ENCODE peak calls at places on chromosomes 1 and 21, in eight cellular contexts. One of them, this sample, is unnamed.

GRCh38 chr1:167439301-167439988 is 78.9 kb downstream of the CD247 start:
- DNase-seq in ACHN: no peak
- DNase-seq in T-cell: peak
- DNase-seq in GM10248: no peak
- DNase-seq in NCI-H1092 treated with DMSO at 0.1 percent for 48 hours: peak
- DNase-seq in cardiac septum: no peak
- DNase-seq in dorsolateral prefrontal cortex: peak
- DNase-seq in stimulated activated CD8-positive, alpha-beta memory T cell treated with anti-CD3 and anti-CD28 coated beads, Interleukin-2, amount 100 ng/mL, for 48 hours: no peak
- DNase-seq in this sample: no peak

GRCh38 chr1:107777664-107778047 is 187.3 kb downstream of the VAV3 start:
- DNase-seq in NCI-H1092 treated with DMSO at 0.1 percent for 48 hours: no peak
- DNase-seq in ACHN: no peak
- DNase-seq in cardiac septum: no peak
- DNase-seq in stimulated activated CD8-positive, alpha-beta memory T cell treated with anti-CD3 and anti-CD28 coated beads, Interleukin-2, amount 100 ng/mL, for 48 hours: no peak
- DNase-seq in T-cell: no peak
- DNase-seq in GM10248: no peak
- DNase-seq in dorsolateral prefrontal cortex: no peak
- DNase-seq in this sample: no peak

GRCh38 chr1:43464840-43465693 is 11.3 kb upstream of the HYI start:
- DNase-seq in stimulated activated CD8-positive, alpha-beta memory T cell treated with anti-CD3 and anti-CD28 coated beads, Interleukin-2, amount 100 ng/mL, for 48 hours: no peak
- DNase-seq in cardiac septum: no peak
- DNase-seq in GM10248: no peak
- DNase-seq in T-cell: no peak
- DNase-seq in ACHN: no peak
- DNase-seq in dorsolateral prefrontal cortex: no peak
- DNase-seq in NCI-H1092 treated with DMSO at 0.1 percent for 48 hours: no peak
- DNase-seq in this sample: no peak

GRCh38 chr1:93446837-93447451 is 974 bp upstream of the FNBP1L start:
- DNase-seq in stimulated activated CD8-positive, alpha-beta memory T cell treated with anti-CD3 and anti-CD28 coated beads, Interleukin-2, amount 100 ng/mL, for 48 hours: no peak
- DNase-seq in GM10248: no peak
- DNase-seq in dorsolateral prefrontal cortex: no peak
- DNase-seq in cardiac septum: peak
- DNase-seq in ACHN: peak
- DNase-seq in T-cell: no peak
- DNase-seq in NCI-H1092 treated with DMSO at 0.1 percent for 48 hours: peak
- DNase-seq in this sample: no peak

GRCh38 chr1:7341145-7341900 is 429.8 kb upstream of the VAMP3 start:
- DNase-seq in T-cell: no peak
- DNase-seq in cardiac septum: no peak
- DNase-seq in NCI-H1092 treated with DMSO at 0.1 percent for 48 hours: peak
- DNase-seq in dorsolateral prefrontal cortex: peak
- DNase-seq in GM10248: no peak
- DNase-seq in ACHN: no peak
- DNase-seq in stimulated activated CD8-positive, alpha-beta memory T cell treated with anti-CD3 and anti-CD28 coated beads, Interleukin-2, amount 100 ng/mL, for 48 hours: no peak
- DNase-seq in this sample: no peak

GRCh38 chr1:41158147-41158875 is 83.8 kb downstream of the SCMH1 start:
- DNase-seq in T-cell: no peak
- DNase-seq in NCI-H1092 treated with DMSO at 0.1 percent for 48 hours: no peak
- DNase-seq in dorsolateral prefrontal cortex: no peak
- DNase-seq in ACHN: no peak
- DNase-seq in cardiac septum: no peak
- DNase-seq in stimulated activated CD8-positive, alpha-beta memory T cell treated with anti-CD3 and anti-CD28 coated beads, Interleukin-2, amount 100 ng/mL, for 48 hours: no peak
- DNase-seq in GM10248: no peak
- DNase-seq in this sample: no peak

GRCh38 chr1:95407146-95407863 is 173.3 kb downstream of the RWDD3 start:
- DNase-seq in NCI-H1092 treated with DMSO at 0.1 percent for 48 hours: no peak
- DNase-seq in GM10248: no peak
- DNase-seq in ACHN: no peak
- DNase-seq in T-cell: no peak
- DNase-seq in dorsolateral prefrontal cortex: no peak
- DNase-seq in stimulated activated CD8-positive, alpha-beta memory T cell treated with anti-CD3 and anti-CD28 coated beads, Interleukin-2, amount 100 ng/mL, for 48 hours: no peak
- DNase-seq in cardiac septum: no peak
- DNase-seq in this sample: no peak

GRCh38 chr1:246566808-246567154 is 525 bp downstream of the CNST start:
- DNase-seq in T-cell: peak
- DNase-seq in stimulated activated CD8-positive, alpha-beta memory T cell treated with anti-CD3 and anti-CD28 coated beads, Interleukin-2, amount 100 ng/mL, for 48 hours: no peak
- DNase-seq in dorsolateral prefrontal cortex: no peak
- DNase-seq in GM10248: peak
- DNase-seq in NCI-H1092 treated with DMSO at 0.1 percent for 48 hours: no peak
- DNase-seq in ACHN: no peak
- DNase-seq in cardiac septum: peak
- DNase-seq in this sample: no peak

GRCh38 chr1:149917590-149918144 is at the start of gene SV2A:
- DNase-seq in stimulated activated CD8-positive, alpha-beta memory T cell treated with anti-CD3 and anti-CD28 coated beads, Interleukin-2, amount 100 ng/mL, for 48 hours: peak
- DNase-seq in GM10248: peak
- DNase-seq in ACHN: peak
- DNase-seq in NCI-H1092 treated with DMSO at 0.1 percent for 48 hours: peak
- DNase-seq in dorsolateral prefrontal cortex: peak
- DNase-seq in T-cell: peak
- DNase-seq in cardiac septum: no peak
- DNase-seq in this sample: peak

GRCh38 chr1:67597336-67597735 is 87.7 kb upstream of the GADD45A start:
- DNase-seq in stimulated activated CD8-positive, alpha-beta memory T cell treated with anti-CD3 and anti-CD28 coated beads, Interleukin-2, amount 100 ng/mL, for 48 hours: no peak
- DNase-seq in cardiac septum: no peak
- DNase-seq in NCI-H1092 treated with DMSO at 0.1 percent for 48 hours: no peak
- DNase-seq in ACHN: no peak
- DNase-seq in dorsolateral prefrontal cortex: no peak
- DNase-seq in GM10248: no peak
- DNase-seq in T-cell: no peak
- DNase-seq in this sample: no peak

GRCh38 chr1:101175886-101176285 is 60.9 kb upstream of the S1PR1 start:
- DNase-seq in dorsolateral prefrontal cortex: no peak
- DNase-seq in ACHN: no peak
- DNase-seq in T-cell: no peak
- DNase-seq in GM10248: no peak
- DNase-seq in NCI-H1092 treated with DMSO at 0.1 percent for 48 hours: no peak
- DNase-seq in cardiac septum: no peak
- DNase-seq in stimulated activated CD8-positive, alpha-beta memory T cell treated with anti-CD3 and anti-CD28 coated beads, Interleukin-2, amount 100 ng/mL, for 48 hours: no peak
- DNase-seq in this sample: no peak

GRCh38 chr21:45148316-45149000 is 74.1 kb downstream of the ADARB1 start:
- DNase-seq in ACHN: no peak
- DNase-seq in dorsolateral prefrontal cortex: no peak
- DNase-seq in T-cell: no peak
- DNase-seq in NCI-H1092 treated with DMSO at 0.1 percent for 48 hours: no peak
- DNase-seq in cardiac septum: peak
- DNase-seq in GM10248: no peak
- DNase-seq in stimulated activated CD8-positive, alpha-beta memory T cell treated with anti-CD3 and anti-CD28 coated beads, Interleukin-2, amount 100 ng/mL, for 48 hours: no peak
- DNase-seq in this sample: no peak

GRCh38 chr1:46466477-46467182 is 23.0 kb upstream of the DMBX1 start:
- DNase-seq in ACHN: no peak
- DNase-seq in T-cell: no peak
- DNase-seq in NCI-H1092 treated with DMSO at 0.1 percent for 48 hours: no peak
- DNase-seq in cardiac septum: no peak
- DNase-seq in GM10248: no peak
- DNase-seq in dorsolateral prefrontal cortex: no peak
- DNase-seq in stimulated activated CD8-positive, alpha-beta memory T cell treated with anti-CD3 and anti-CD28 coated beads, Interleukin-2, amount 100 ng/mL, for 48 hours: no peak
- DNase-seq in this sample: no peak

GRCh38 chr1:196774195-196774594 is 445 bp upstream of the CFHR3 start:
- DNase-seq in cardiac septum: no peak
- DNase-seq in ACHN: no peak
- DNase-seq in stimulated activated CD8-positive, alpha-beta memory T cell treated with anti-CD3 and anti-CD28 coated beads, Interleukin-2, amount 100 ng/mL, for 48 hours: no peak
- DNase-seq in GM10248: no peak
- DNase-seq in T-cell: no peak
- DNase-seq in dorsolateral prefrontal cortex: no peak
- DNase-seq in NCI-H1092 treated with DMSO at 0.1 percent for 48 hours: no peak
- DNase-seq in this sample: no peak

GRCh38 chr1:195790514-195791168 is 817.6 kb downstream of the KCNT2 start:
- DNase-seq in stimulated activated CD8-positive, alpha-beta memory T cell treated with anti-CD3 and anti-CD28 coated beads, Interleukin-2, amount 100 ng/mL, for 48 hours: no peak
- DNase-seq in NCI-H1092 treated with DMSO at 0.1 percent for 48 hours: no peak
- DNase-seq in T-cell: no peak
- DNase-seq in GM10248: no peak
- DNase-seq in dorsolateral prefrontal cortex: no peak
- DNase-seq in cardiac septum: no peak
- DNase-seq in ACHN: no peak
- DNase-seq in this sample: no peak

GRCh38 chr1:180267211-180267561 is 37.1 kb downstream of the LHX4 start:
- DNase-seq in NCI-H1092 treated with DMSO at 0.1 percent for 48 hours: no peak
- DNase-seq in T-cell: no peak
- DNase-seq in GM10248: no peak
- DNase-seq in ACHN: no peak
- DNase-seq in dorsolateral prefrontal cortex: no peak
- DNase-seq in stimulated activated CD8-positive, alpha-beta memory T cell treated with anti-CD3 and anti-CD28 coated beads, Interleukin-2, amount 100 ng/mL, for 48 hours: no peak
- DNase-seq in cardiac septum: no peak
- DNase-seq in this sample: no peak

GRCh38 chr1:7223334-7224080 is 438.3 kb downstream of the CAMTA1 start:
- DNase-seq in stimulated activated CD8-positive, alpha-beta memory T cell treated with anti-CD3 and anti-CD28 coated beads, Interleukin-2, amount 100 ng/mL, for 48 hours: no peak
- DNase-seq in dorsolateral prefrontal cortex: no peak
- DNase-seq in T-cell: no peak
- DNase-seq in cardiac septum: no peak
- DNase-seq in GM10248: no peak
- DNase-seq in NCI-H1092 treated with DMSO at 0.1 percent for 48 hours: no peak
- DNase-seq in ACHN: no peak
- DNase-seq in this sample: no peak

GRCh38 chr1:188194916-188195315 is 1366.2 kb downstream of the PLA2G4A start:
- DNase-seq in GM10248: no peak
- DNase-seq in dorsolateral prefrontal cortex: no peak
- DNase-seq in T-cell: no peak
- DNase-seq in cardiac septum: no peak
- DNase-seq in stimulated activated CD8-positive, alpha-beta memory T cell treated with anti-CD3 and anti-CD28 coated beads, Interleukin-2, amount 100 ng/mL, for 48 hours: no peak
- DNase-seq in ACHN: no peak
- DNase-seq in NCI-H1092 treated with DMSO at 0.1 percent for 48 hours: no peak
- DNase-seq in this sample: no peak

GRCh38 chr1:225437710-225438437 is 10.0 kb upstream of the LBR start:
- DNase-seq in cardiac septum: no peak
- DNase-seq in ACHN: peak
- DNase-seq in GM10248: no peak
- DNase-seq in NCI-H1092 treated with DMSO at 0.1 percent for 48 hours: peak
- DNase-seq in stimulated activated CD8-positive, alpha-beta memory T cell treated with anti-CD3 and anti-CD28 coated beads, Interleukin-2, amount 100 ng/mL, for 48 hours: no peak
- DNase-seq in T-cell: no peak
- DNase-seq in dorsolateral prefrontal cortex: no peak
- DNase-seq in this sample: no peak

GRCh38 chr1:91727763-91728162 is 158.2 kb downstream of the TGFBR3 start:
- DNase-seq in NCI-H1092 treated with DMSO at 0.1 percent for 48 hours: no peak
- DNase-seq in stimulated activated CD8-positive, alpha-beta memory T cell treated with anti-CD3 and anti-CD28 coated beads, Interleukin-2, amount 100 ng/mL, for 48 hours: no peak
- DNase-seq in GM10248: no peak
- DNase-seq in cardiac septum: no peak
- DNase-seq in ACHN: no peak
- DNase-seq in T-cell: no peak
- DNase-seq in dorsolateral prefrontal cortex: no peak
- DNase-seq in this sample: no peak

GRCh38 chr1:221939598-221939997 is 197.7 kb upstream of the DUSP10 start:
- DNase-seq in T-cell: no peak
- DNase-seq in GM10248: no peak
- DNase-seq in NCI-H1092 treated with DMSO at 0.1 percent for 48 hours: peak
- DNase-seq in cardiac septum: no peak
- DNase-seq in stimulated activated CD8-positive, alpha-beta memory T cell treated with anti-CD3 and anti-CD28 coated beads, Interleukin-2, amount 100 ng/mL, for 48 hours: no peak
- DNase-seq in ACHN: no peak
- DNase-seq in dorsolateral prefrontal cortex: no peak
- DNase-seq in this sample: no peak

GRCh38 chr1:105483436-105483835 is 1573.0 kb upstream of the PRMT6 start:
- DNase-seq in stimulated activated CD8-positive, alpha-beta memory T cell treated with anti-CD3 and anti-CD28 coated beads, Interleukin-2, amount 100 ng/mL, for 48 hours: no peak
- DNase-seq in ACHN: no peak
- DNase-seq in cardiac septum: no peak
- DNase-seq in NCI-H1092 treated with DMSO at 0.1 percent for 48 hours: no peak
- DNase-seq in GM10248: no peak
- DNase-seq in dorsolateral prefrontal cortex: no peak
- DNase-seq in T-cell: no peak
- DNase-seq in this sample: no peak

This sample was measured in T follicular helper cell.